ENCODE peak calls at places on chromosomes 5 and 9, in five cellular contexts. Q, N, O, V and H are unnamed samples.

GRCh38 chr5:122532035-122532434 is 220.0 kb downstream of the SNCAIP start:
- DNase-seq in N (no peak), O (no peak), V (no peak), Q (no peak), H (no peak)

GRCh38 chr5:128144491-128144890 is 60.9 kb downstream of the SLC12A2 start:
- DNase-seq in Q (no peak), O (no peak), N (no peak), V (no peak), H (no peak)

GRCh38 chr5:91058575-91058974 is 324.5 kb downstream of the ARRDC3 start:
- DNase-seq in O (no peak), N (peak), V (no peak), Q (no peak), H (peak)

GRCh38 chr5:60989790-60990189 is 44.8 kb downstream of the NDUFAF2 start:
- DNase-seq in Q (no peak), N (no peak), O (no peak), V (no peak), H (no peak)

GRCh38 chr5:176819476-176819875 is 9.1 kb downstream of the UNC5A start:
- DNase-seq in O (no peak), V (no peak), Q (no peak), N (no peak), H (no peak)

GRCh38 chr5:76964018-76964417 is 11.2 kb downstream of the CRHBP start:
- DNase-seq in V (no peak), Q (no peak), O (no peak), N (no peak), H (no peak)

GRCh38 chr9:2199999-2200796 is 185.1 kb downstream of the SMARCA2 start:
- DNase-seq in V (no peak), Q (no peak), N (no peak), O (no peak), H (no peak)

GRCh38 chr9:804026-804425 is 37.5 kb upstream of the DMRT1 start:
- DNase-seq in Q (no peak), N (no peak), V (no peak), O (no peak), H (no peak)

GRCh38 chr9:125262217-125262991 is 778 bp downstream of the GAPVD1 start:
- DNase-seq in O (no peak), V (peak), Q (no peak), N (no peak), H (peak)

GRCh38 chr5:10328323-10328722 is 20.6 kb upstream of the CMBL start:
- DNase-seq in V (no peak), Q (no peak), O (no peak), N (no peak), H (no peak)

GRCh38 chr5:10321882-10322281 is 14.2 kb upstream of the CMBL start:
- DNase-seq in N (no peak), Q (no peak), V (no peak), O (no peak), H (no peak)

GRCh38 chr5:10324519-10325370 is 17.0 kb upstream of the CMBL start:
- DNase-seq in Q (no peak), V (no peak), N (no peak), O (no peak), H (no peak)

GRCh38 chr5:10320793-10321192 is 13.1 kb upstream of the CMBL start:
- DNase-seq in V (no peak), O (no peak), Q (no peak), N (no peak), H (no peak)

GRCh38 chr5:10323588-10324488 is 16.1 kb upstream of the CMBL start:
- DNase-seq in O (no peak), V (no peak), Q (no peak), N (no peak), H (no peak)
- H3K27ac ChIP-seq in O (no peak), V (no peak), Q (no peak), N (no peak), H (no peak)

GRCh38 chr5:93209476-93209875 is 371.5 kb downstream of the NR2F1-AS1 start:
- DNase-seq in Q (no peak), V (no peak), N (no peak), O (no peak), H (no peak)
- H3K27ac ChIP-seq in Q (no peak), V (peak), N (peak), O (no peak), H (no peak)

DNA sequence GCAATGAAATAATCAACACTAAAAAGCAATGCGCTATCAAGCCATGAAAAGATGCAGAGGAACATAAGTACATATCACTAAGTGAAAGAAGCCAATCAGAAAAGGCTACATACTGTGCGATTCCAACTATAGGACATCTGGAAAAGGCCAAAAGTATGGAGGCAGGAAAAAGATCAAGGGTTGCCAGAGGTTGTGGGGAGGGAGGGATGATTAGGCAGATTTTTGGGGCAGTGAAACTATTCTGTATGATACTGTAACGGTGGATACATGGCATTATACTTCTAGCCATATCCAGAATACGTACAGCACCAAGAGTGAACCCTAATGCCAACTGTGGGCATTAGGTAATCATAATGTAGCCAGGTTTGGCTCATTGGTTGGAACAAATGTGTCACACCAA is 50.0 kb upstream of the FAM120AOS start:
- DNase-seq in O (no peak), N (no peak), Q (no peak), V (no peak), H (no peak)
- H3K27ac ChIP-seq in O (no peak), N (no peak), Q (no peak), V (no peak), H (no peak)

DNA sequence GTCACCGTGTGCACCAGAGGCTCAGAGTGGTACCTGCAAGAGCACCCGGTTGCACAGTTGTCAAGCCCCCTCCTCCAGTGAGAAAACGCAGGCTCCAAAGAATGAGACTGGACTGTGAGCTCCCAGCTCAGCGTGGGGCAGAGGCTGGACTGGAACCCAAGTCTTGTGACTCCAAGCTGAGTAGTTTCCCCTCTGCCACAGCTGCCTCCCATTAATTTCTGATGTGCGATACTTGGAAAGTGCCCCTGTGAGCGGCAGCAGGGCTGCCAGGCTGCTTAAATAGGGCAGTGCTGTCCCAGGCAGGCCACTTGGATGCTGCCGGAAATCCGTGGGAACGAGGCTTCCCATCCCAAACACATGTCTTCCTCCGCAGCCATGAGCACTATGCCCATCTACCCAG is 62.2 kb upstream of the ANGPTL2 start:
- DNase-seq in O (no peak), Q (no peak), V (no peak), N (no peak), H (no peak)
- H3K27ac ChIP-seq in O (no peak), Q (peak), V (peak), N (no peak), H (no peak)

GRCh38 chr9:34378376-34379060 is 1.8 kb upstream of the MYORG start:
- DNase-seq in N (peak), O (no peak), V (no peak), Q (peak), H (no peak)

GRCh38 chr9:34376596-34377401 is at the start of gene MYORG:
- DNase-seq in O (peak), N (peak), Q (peak), V (peak), H (peak)

GRCh38 chr9:34375901-34376595 is 650 bp downstream of the MYORG start:
- DNase-seq in V (peak), N (peak), O (peak), Q (peak), H (peak)

GRCh38 chr9:34379334-34380033 is 2.8 kb upstream of the MYORG start:
- DNase-seq in O (peak), N (peak), Q (peak), V (peak), H (peak)

GRCh38 chr9:34377402-34377741 is 674 bp upstream of the MYORG start:
- DNase-seq in O (no peak), V (peak), N (peak), Q (peak), H (peak)
- H3K27ac ChIP-seq in O (no peak), V (peak), N (peak), Q (no peak), H (peak)

GRCh38 chr5:139393497-139394122 is 1.3 kb downstream of the PROB1 start:
- DNase-seq in V (no peak), N (no peak), O (no peak), Q (no peak), H (no peak)
- H3K27ac ChIP-seq in V (peak), N (no peak), O (no peak), Q (no peak), H (no peak)

DNA sequence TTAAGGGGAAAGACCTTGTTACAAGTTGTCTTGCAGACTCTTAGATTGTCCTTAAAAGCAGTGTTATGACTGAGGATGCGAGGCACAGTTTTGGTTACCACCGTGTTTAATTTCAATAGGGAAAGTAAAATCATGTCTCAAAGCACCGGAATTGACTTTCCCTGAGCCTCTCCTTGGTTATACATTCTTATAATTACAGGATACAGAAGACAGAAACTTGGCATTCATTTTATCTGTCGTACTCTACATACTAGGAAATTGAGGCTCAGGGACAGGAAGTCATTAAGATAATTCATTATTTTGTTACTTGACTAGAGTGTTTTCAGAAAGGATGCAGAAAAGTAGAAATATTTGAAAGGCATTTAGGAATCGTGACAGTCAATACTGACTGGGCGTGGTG is 54.0 kb upstream of the SPATA31D4 start:
- DNase-seq in Q (no peak), O (no peak), N (no peak), V (no peak), H (no peak)
- H3K27ac ChIP-seq in Q (no peak), O (no peak), N (no peak), V (no peak), H (no peak)